ENCODE peak calls at places on chromosomes 3 and 15, in eight cellular contexts. One of them, this sample, is unnamed.

GRCh38 chr3:185999221-185999620 is 61.4 kb upstream of the TRA2B start:
- DNase-seq in caudate nucleus: no peak
- DNase-seq in mesendoderm: no peak
- DNase-seq in GM19239: no peak
- DNase-seq in right cardiac atrium: no peak
- DNase-seq in NCI-H2227 treated with DMSO at 0.1 percent for 48 hours: no peak
- DNase-seq in fibroblast of mammary gland: no peak
- DNase-seq in GM18507: no peak
- DNase-seq in this sample: no peak

GRCh38 chr15:31230630-31231485 is 95.8 kb upstream of the KLF13 start:
- DNase-seq in caudate nucleus: no peak
- DNase-seq in mesendoderm: no peak
- DNase-seq in GM19239: peak; percentile 67
- DNase-seq in right cardiac atrium: no peak
- DNase-seq in NCI-H2227 treated with DMSO at 0.1 percent for 48 hours: no peak
- DNase-seq in fibroblast of mammary gland: no peak
- DNase-seq in GM18507: peak; percentile 67
- DNase-seq in this sample: no peak

GRCh38 chr3:197083486-197083885 is 53.9 kb upstream of the MELTF start:
- DNase-seq in caudate nucleus: no peak
- DNase-seq in mesendoderm: peak; percentile 5
- DNase-seq in GM19239: no peak
- DNase-seq in right cardiac atrium: no peak
- DNase-seq in NCI-H2227 treated with DMSO at 0.1 percent for 48 hours: no peak
- DNase-seq in fibroblast of mammary gland: peak; percentile 90
- DNase-seq in GM18507: no peak
- DNase-seq in this sample: peak; percentile 23

GRCh38 chr3:65200312-65200711 is 512.5 kb upstream of the ADAMTS9 start:
- DNase-seq in caudate nucleus: no peak
- DNase-seq in mesendoderm: peak; percentile 20
- DNase-seq in GM19239: no peak
- DNase-seq in right cardiac atrium: no peak
- DNase-seq in NCI-H2227 treated with DMSO at 0.1 percent for 48 hours: no peak
- DNase-seq in fibroblast of mammary gland: no peak
- DNase-seq in GM18507: no peak
- DNase-seq in this sample: no peak

GRCh38 chr3:194135516-194135805 is 487 bp upstream of the HES1 start:
- DNase-seq in caudate nucleus: no peak
- DNase-seq in mesendoderm: no peak
- DNase-seq in GM19239: no peak
- DNase-seq in right cardiac atrium: no peak
- DNase-seq in NCI-H2227 treated with DMSO at 0.1 percent for 48 hours: no peak
- DNase-seq in fibroblast of mammary gland: no peak
- DNase-seq in GM18507: no peak
- DNase-seq in this sample: no peak

GRCh38 chr15:99105516-99106341 is 849 bp downstream of the SYNM start:
- DNase-seq in caudate nucleus: peak; percentile 46
- DNase-seq in mesendoderm: peak; percentile 85
- DNase-seq in GM19239: peak; percentile 67
- DNase-seq in right cardiac atrium: peak; percentile 81
- DNase-seq in NCI-H2227 treated with DMSO at 0.1 percent for 48 hours: peak; percentile 23
- DNase-seq in fibroblast of mammary gland: peak; percentile 61
- DNase-seq in GM18507: no peak
- DNase-seq in this sample: peak; percentile 82

GRCh38 chr3:144590854-144591253 is 619.2 kb downstream of the DIPK2A start:
- DNase-seq in caudate nucleus: no peak
- DNase-seq in mesendoderm: peak; percentile 67
- DNase-seq in GM19239: no peak
- DNase-seq in right cardiac atrium: no peak
- DNase-seq in NCI-H2227 treated with DMSO at 0.1 percent for 48 hours: no peak
- DNase-seq in fibroblast of mammary gland: peak; percentile 78
- DNase-seq in GM18507: no peak
- DNase-seq in this sample: peak; percentile 63

GRCh38 chr15:50881121-50882048 is 27.1 kb upstream of the AP4E1 start:
- DNase-seq in caudate nucleus: no peak
- DNase-seq in mesendoderm: peak; percentile 58
- DNase-seq in GM19239: no peak
- DNase-seq in right cardiac atrium: no peak
- DNase-seq in NCI-H2227 treated with DMSO at 0.1 percent for 48 hours: no peak
- DNase-seq in fibroblast of mammary gland: no peak
- DNase-seq in GM18507: no peak
- DNase-seq in this sample: no peak

GRCh38 chr15:57251941-57252340 is 124.4 kb upstream of the CGNL1 start:
- DNase-seq in caudate nucleus: no peak
- DNase-seq in mesendoderm: no peak
- DNase-seq in GM19239: no peak
- DNase-seq in right cardiac atrium: no peak
- DNase-seq in NCI-H2227 treated with DMSO at 0.1 percent for 48 hours: no peak
- DNase-seq in fibroblast of mammary gland: peak; percentile 49
- DNase-seq in GM18507: no peak
- DNase-seq in this sample: no peak

GRCh38 chr15:84609818-84610525 is 9.2 kb downstream of the ZSCAN2 start:
- DNase-seq in caudate nucleus: no peak
- DNase-seq in mesendoderm: no peak
- DNase-seq in GM19239: no peak
- DNase-seq in right cardiac atrium: peak; percentile 63
- DNase-seq in NCI-H2227 treated with DMSO at 0.1 percent for 48 hours: no peak
- DNase-seq in fibroblast of mammary gland: no peak
- DNase-seq in GM18507: no peak
- DNase-seq in this sample: no peak

GRCh38 chr3:148083501-148084267 is 614.0 kb upstream of the AGTR1 start:
- DNase-seq in caudate nucleus: no peak
- DNase-seq in mesendoderm: no peak
- DNase-seq in GM19239: no peak
- DNase-seq in right cardiac atrium: no peak
- DNase-seq in NCI-H2227 treated with DMSO at 0.1 percent for 48 hours: no peak
- DNase-seq in fibroblast of mammary gland: no peak
- DNase-seq in GM18507: no peak
- DNase-seq in this sample: no peak

GRCh38 chr3:197173620-197174019 is 124.8 kb downstream of the DLG1 start:
- DNase-seq in caudate nucleus: no peak
- DNase-seq in mesendoderm: no peak
- DNase-seq in GM19239: no peak
- DNase-seq in right cardiac atrium: no peak
- DNase-seq in NCI-H2227 treated with DMSO at 0.1 percent for 48 hours: no peak
- DNase-seq in fibroblast of mammary gland: no peak
- DNase-seq in GM18507: no peak
- DNase-seq in this sample: no peak

This sample was measured in dermis blood vessel endothelial cell.